ENCODE peak calls at places on chromosomes 3 and 15, in ten cellular contexts. Y, Z, O, C, M, P, U, K, N and D are unnamed samples.

GRCh38 chr15:101489633-101490407 is at the start of gene PCSK6:
- DNase-seq in Y (peak), Z (no peak), O (no peak), C (no peak), M (no peak), P (no peak), U (no peak), K (no peak), N (peak), D (no peak)

GRCh38 chr3:85433334-85433733 is 474.5 kb downstream of the CADM2 start:
- DNase-seq in Y (no peak), Z (no peak), O (no peak), C (no peak), M (no peak), P (no peak), U (no peak), K (no peak), N (no peak), D (no peak)

GRCh38 chr3:170863768-170864167 is 6.2 kb downstream of the RPL22L1 start:
- DNase-seq in Y (no peak), Z (no peak), O (no peak), C (no peak), M (no peak), P (no peak), U (no peak), K (no peak), N (no peak), D (no peak)

GRCh38 chr3:135895734-135896121 is 69.8 kb upstream of the PPP2R3A start:
- DNase-seq in Y (no peak), Z (no peak), O (peak), C (peak), M (no peak), P (no peak), U (no peak), K (no peak), N (no peak), D (peak)

GRCh38 chr3:15926866-15927265 is 129.1 kb upstream of the ANKRD28 start:
- DNase-seq in Y (no peak), Z (no peak), O (no peak), C (peak), M (no peak), P (no peak), U (no peak), K (no peak), N (no peak), D (no peak)

GRCh38 chr15:52558196-52558595 is 10.6 kb downstream of the ARPP19 start:
- DNase-seq in Y (no peak), Z (no peak), O (peak), C (peak), M (no peak), P (peak), U (peak), K (no peak), N (no peak), D (no peak)

GRCh38 chr3:174253221-174253620 is 605.9 kb upstream of the NAALADL2 start:
- DNase-seq in Y (no peak), Z (no peak), O (no peak), C (no peak), M (no peak), P (no peak), U (no peak), K (no peak), N (no peak), D (no peak)

GRCh38 chr3:50248387-50248786 is 12.4 kb downstream of the GNAI2 start:
- DNase-seq in Y (no peak), Z (no peak), O (no peak), C (no peak), M (no peak), P (no peak), U (no peak), K (no peak), N (no peak), D (no peak)

GRCh38 chr15:98853161-98853560 is 154.4 kb downstream of the PGPEP1L start:
- DNase-seq in Y (peak), Z (peak), O (peak), C (peak), M (peak), P (peak), U (no peak), K (peak), N (peak), D (peak)

GRCh38 chr3:193879864-193880242 is 256.1 kb upstream of the HES1 start:
- DNase-seq in Y (no peak), Z (no peak), O (no peak), C (no peak), M (no peak), P (no peak), U (no peak), K (no peak), N (no peak), D (no peak)

GRCh38 chr15:67720556-67721175 is 104.6 kb upstream of the SKOR1 start:
- DNase-seq in Y (no peak), Z (peak), O (no peak), C (no peak), M (no peak), P (no peak), U (peak), K (no peak), N (no peak), D (no peak)

GRCh38 chr3:189192725-189193124 is 21.0 kb downstream of the TPRG1 start:
- DNase-seq in Y (no peak), Z (no peak), O (no peak), C (no peak), M (no peak), P (no peak), U (no peak), K (no peak), N (no peak), D (no peak)

GRCh38 chr3:67349551-67350174 is 304.7 kb downstream of the SUCLG2 start:
- DNase-seq in Y (no peak), Z (no peak), O (no peak), C (no peak), M (no peak), P (no peak), U (peak), K (no peak), N (no peak), D (no peak)

GRCh38 chr3:140244893-140245292 is 309.9 kb downstream of the CLSTN2 start:
- DNase-seq in Y (no peak), Z (no peak), O (no peak), C (peak), M (no peak), P (no peak), U (peak), K (no peak), N (no peak), D (no peak)

GRCh38 chr15:74782596-74783071 is 754 bp downstream of the CSK start:
- DNase-seq in Y (no peak), Z (no peak), O (no peak), C (no peak), M (no peak), P (no peak), U (no peak), K (no peak), N (no peak), D (no peak)

GRCh38 chr3:36210840-36211655 is 169.3 kb upstream of the STAC start:
- DNase-seq in Y (no peak), Z (no peak), O (peak), C (peak), M (no peak), P (no peak), U (no peak), K (no peak), N (no peak), D (no peak)

GRCh38 chr3:169676925-169677537 is 13.5 kb upstream of the MECOM start:
- DNase-seq in Y (no peak), Z (no peak), O (no peak), C (no peak), M (no peak), P (no peak), U (no peak), K (no peak), N (no peak), D (no peak)

GRCh38 chr3:9347086-9347485 is 15.8 kb upstream of the THUMPD3 start:
- DNase-seq in Y (no peak), Z (no peak), O (peak), C (peak), M (no peak), P (no peak), U (no peak), K (no peak), N (no peak), D (no peak)

GRCh38 chr3:27501759-27502158 is 17.6 kb upstream of the SLC4A7 start:
- DNase-seq in Y (no peak), Z (no peak), O (no peak), C (no peak), M (no peak), P (no peak), U (no peak), K (no peak), N (no peak), D (no peak)

GRCh38 chr3:170178631-170179030 is 2.9 kb downstream of the PHC3 start:
- DNase-seq in Y (no peak), Z (peak), O (no peak), C (no peak), M (no peak), P (no peak), U (no peak), K (no peak), N (no peak), D (no peak)

GRCh38 chr15:85044251-85044853 is 62.7 kb downstream of the PDE8A start:
- DNase-seq in Y (peak), Z (peak), O (peak), C (peak), M (no peak), P (peak), U (peak), K (peak), N (peak), D (peak)

GRCh38 chr15:71443538-71443937 is 328.3 kb downstream of the THSD4 start:
- DNase-seq in Y (peak), Z (peak), O (peak), C (peak), M (peak), P (peak), U (no peak), K (peak), N (peak), D (no peak)

GRCh38 chr3:23455084-23455483 is 252.0 kb downstream of the UBE2E2 start:
- DNase-seq in Y (no peak), Z (no peak), O (peak), C (peak), M (no peak), P (peak), U (no peak), K (no peak), N (no peak), D (peak)

GRCh38 chr3:129605593-129606521 is 619 bp downstream of the PLXND1 start:
- DNase-seq in Y (peak), Z (peak), O (peak), C (peak), M (peak), P (no peak), U (no peak), K (peak), N (peak), D (no peak)

GRCh38 chr15:66760968-66761722 is 59.1 kb downstream of the SMAD6 start:
- DNase-seq in Y (no peak), Z (no peak), O (peak), C (no peak), M (no peak), P (no peak), U (no peak), K (no peak), N (no peak), D (no peak)

GRCh38 chr3:52315977-52316764 is at the start of gene DNAH1:
- DNase-seq in Y (peak), Z (no peak), O (no peak), C (no peak), M (no peak), P (no peak), U (no peak), K (no peak), N (no peak), D (no peak)

GRCh38 chr3:149384911-149385321 is 7.5 kb upstream of the TM4SF1 start:
- DNase-seq in Y (no peak), Z (no peak), O (peak), C (peak), M (no peak), P (no peak), U (peak), K (no peak), N (no peak), D (peak)

GRCh38 chr3:184300377-184300717 is 1.3 kb downstream of the PSMD2 start:
- DNase-seq in Y (no peak), Z (no peak), O (no peak), C (peak), M (no peak), P (no peak), U (no peak), K (no peak), N (no peak), D (no peak)

GRCh38 chr3:57017481-57017880 is 43.0 kb upstream of the SPATA12 start:
- DNase-seq in Y (no peak), Z (no peak), O (no peak), C (no peak), M (no peak), P (no peak), U (no peak), K (peak), N (peak), D (no peak)

GRCh38 chr3:57012847-57013246 is 47.6 kb upstream of the SPATA12 start:
- DNase-seq in Y (no peak), Z (no peak), O (no peak), C (no peak), M (no peak), P (no peak), U (no peak), K (no peak), N (no peak), D (no peak)

GRCh38 chr3:57018246-57018645 is 42.2 kb upstream of the SPATA12 start:
- DNase-seq in Y (no peak), Z (no peak), O (no peak), C (no peak), M (no peak), P (no peak), U (no peak), K (no peak), N (no peak), D (no peak)

GRCh38 chr3:57015350-57015729 is 45.1 kb upstream of the SPATA12 start:
- DNase-seq in Y (no peak), Z (no peak), O (no peak), C (no peak), M (no peak), P (no peak), U (no peak), K (no peak), N (no peak), D (no peak)

DNA sequence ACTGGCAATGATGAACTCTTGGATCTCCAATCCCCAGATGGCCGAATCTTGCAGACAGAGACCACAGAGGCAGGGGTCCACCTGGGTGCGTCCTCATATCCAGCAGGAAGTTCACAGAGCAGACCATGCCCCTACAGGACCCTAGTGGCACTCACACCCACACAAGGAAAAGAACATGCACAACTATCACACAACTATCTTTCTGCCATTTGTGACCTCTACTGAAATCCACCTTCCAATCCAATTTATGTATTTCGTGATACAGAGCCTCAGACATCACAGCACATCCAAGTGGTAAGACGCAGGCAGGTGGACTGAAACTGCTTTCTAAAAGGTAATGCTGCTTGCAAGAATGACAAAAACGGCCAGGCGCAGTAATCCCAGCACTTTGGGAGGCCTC is 44.6 kb upstream of the SPATA12 start:
- DNase-seq in Y (no peak), Z (no peak), O (no peak), C (no peak), M (no peak), P (no peak), U (no peak), K (no peak), N (no peak), D (no peak)
- TF ChIP-seq CTCF in Y (no peak), Z (no peak), O (no peak), C (no peak), M (no peak), P (no peak), U (no peak), K (no peak), N (no peak), D (no peak)

GRCh38 chr3:99119312-99119810 is 217.9 kb upstream of the DCBLD2 start:
- DNase-seq in Y (no peak), Z (no peak), O (no peak), C (peak), M (no peak), P (no peak), U (no peak), K (no peak), N (no peak), D (no peak)

GRCh38 chr3:99118381-99118780 is 216.9 kb upstream of the DCBLD2 start:
- DNase-seq in Y (no peak), Z (no peak), O (no peak), C (peak), M (no peak), P (no peak), U (no peak), K (no peak), N (no peak), D (no peak)

GRCh38 chr3:99111235-99111634 is 209.7 kb upstream of the DCBLD2 start:
- DNase-seq in Y (no peak), Z (no peak), O (no peak), C (no peak), M (no peak), P (no peak), U (no peak), K (no peak), N (no peak), D (no peak)

GRCh38 chr3:99114565-99115291 is 213.2 kb upstream of the DCBLD2 start:
- DNase-seq in Y (peak), Z (no peak), O (peak), C (peak), M (no peak), P (peak), U (no peak), K (no peak), N (no peak), D (no peak)
- TF ChIP-seq CTCF in Y (peak), Z (no peak), O (peak), C (peak), M (no peak), P (peak), U (peak), K (peak), N (no peak), D (peak)

GRCh38 chr3:21894459-21895083 is 143.6 kb upstream of the ZNF385D start:
- DNase-seq in Y (peak), Z (peak), O (peak), C (peak), M (no peak), P (no peak), U (no peak), K (no peak), N (no peak), D (no peak)
- TF ChIP-seq CTCF in Y (peak), Z (no peak), O (peak), C (peak), M (peak), P (peak), U (peak), K (peak), N (peak), D (peak)

DNA sequence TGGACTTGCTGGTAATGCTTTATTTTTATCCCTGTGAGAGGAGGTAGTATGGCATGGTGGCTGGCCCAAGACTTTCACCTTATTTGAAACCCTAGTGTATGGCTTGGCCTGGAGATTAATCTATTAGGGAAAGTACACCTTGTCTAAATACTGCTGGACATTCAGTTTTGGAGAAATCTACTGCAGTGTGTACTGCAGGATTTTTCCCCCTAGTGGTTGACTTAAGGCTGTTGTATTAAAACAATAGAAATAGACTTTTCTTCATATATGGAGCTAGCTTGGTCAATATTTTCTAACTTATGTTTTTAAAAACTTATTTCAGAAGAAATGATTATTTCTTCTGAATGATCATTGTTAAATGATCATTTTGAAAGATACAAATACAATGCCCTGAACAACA is 13.9 kb upstream of the SLITRK3 start:
- DNase-seq in Y (no peak), Z (no peak), O (no peak), C (no peak), M (no peak), P (no peak), U (no peak), K (no peak), N (no peak), D (no peak)
- TF ChIP-seq CTCF in Y (peak), Z (no peak), O (peak), C (peak), M (peak), P (no peak), U (peak), K (no peak), N (peak), D (peak)

DNA sequence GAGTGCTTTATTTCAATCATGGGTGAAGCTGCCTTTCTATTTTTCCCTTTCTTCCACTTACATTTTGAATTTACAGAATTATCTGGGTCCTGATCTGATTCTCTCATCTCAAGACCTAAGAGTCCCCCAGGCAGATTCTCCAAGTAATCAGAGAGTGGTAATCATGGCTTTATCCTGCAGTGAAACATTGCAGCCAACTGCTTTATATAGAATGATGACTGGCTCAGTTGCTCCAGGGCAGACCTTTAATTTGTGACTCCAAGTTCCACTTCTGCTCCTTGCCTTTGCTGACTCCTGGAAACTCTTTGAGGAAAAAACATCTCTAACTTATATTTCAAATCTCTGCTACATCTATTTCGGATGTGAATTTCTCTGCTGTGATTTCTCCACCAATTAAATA is 25.5 kb upstream of the NPTN start:
- DNase-seq in Y (no peak), Z (no peak), O (no peak), C (no peak), M (no peak), P (no peak), U (no peak), K (no peak), N (no peak), D (no peak)
- TF ChIP-seq CTCF in Y (no peak), Z (no peak), O (no peak), C (no peak), M (no peak), P (no peak), U (no peak), K (no peak), N (no peak), D (no peak)

DNA sequence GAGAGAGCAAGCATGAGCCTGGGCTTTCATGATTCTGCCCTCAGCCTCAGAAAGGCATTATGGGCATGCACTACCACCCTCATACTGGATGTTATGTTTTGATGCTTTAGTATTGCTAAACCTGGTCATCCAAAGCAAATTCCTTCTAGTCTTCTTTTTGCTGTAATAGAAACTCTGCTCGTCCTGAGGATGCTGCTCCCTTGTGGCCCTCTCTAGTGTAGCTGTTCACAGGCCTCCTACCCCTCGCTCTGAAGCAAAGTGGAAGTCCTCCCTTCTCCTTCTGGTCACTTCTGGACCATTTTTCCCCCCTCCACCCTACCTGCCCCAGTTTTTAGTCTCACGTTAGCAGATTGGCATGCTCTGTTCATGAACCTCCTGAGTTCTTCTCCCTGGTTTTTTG is 22.9 kb upstream of the CCNL1 start:
- DNase-seq in Y (no peak), Z (no peak), O (no peak), C (no peak), M (no peak), P (no peak), U (no peak), K (no peak), N (no peak), D (no peak)
- TF ChIP-seq CTCF in Y (no peak), Z (no peak), O (no peak), C (no peak), M (no peak), P (peak), U (no peak), K (no peak), N (no peak), D (peak)

GRCh38 chr3:196323723-196324122 is 5.7 kb upstream of the DYNLT2B start:
- DNase-seq in Y (peak), Z (no peak), O (peak), C (peak), M (no peak), P (no peak), U (no peak), K (no peak), N (no peak), D (no peak)
- TF ChIP-seq CTCF in Y (peak), Z (no peak), O (peak), C (peak), M (no peak), P (peak), U (no peak), K (no peak), N (no peak), D (peak)

DNA sequence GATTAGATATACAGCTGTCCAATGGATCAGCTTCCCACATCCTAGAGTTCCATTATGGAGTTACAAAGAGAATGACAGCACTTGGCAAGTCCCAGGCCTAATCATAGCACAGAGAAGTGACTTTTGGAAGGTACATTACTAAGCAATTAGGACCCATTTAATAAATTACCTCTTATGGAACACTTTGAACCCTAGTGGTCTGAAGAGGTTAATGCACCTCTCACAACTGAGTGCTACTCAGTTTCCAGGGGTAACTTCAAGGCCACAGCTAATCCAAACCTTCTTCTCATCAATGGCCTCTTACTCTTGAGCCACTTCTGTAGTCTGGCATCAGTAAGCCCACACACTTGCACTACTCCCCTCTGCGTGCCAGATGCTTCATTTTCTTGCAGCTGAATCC is 34.9 kb upstream of the MEIS2 start:
- DNase-seq in Y (peak), Z (no peak), O (no peak), C (no peak), M (no peak), P (peak), U (no peak), K (no peak), N (no peak), D (no peak)
- TF ChIP-seq CTCF in Y (peak), Z (peak), O (peak), C (peak), M (peak), P (peak), U (peak), K (no peak), N (no peak), D (peak)

GRCh38 chr15:90191795-90192494 is 9.2 kb upstream of the SEMA4B start:
- DNase-seq in Y (no peak), Z (peak), O (no peak), C (peak), M (no peak), P (no peak), U (peak), K (peak), N (peak), D (no peak)
- TF ChIP-seq CTCF in Y (no peak), Z (no peak), O (no peak), C (no peak), M (no peak), P (no peak), U (no peak), K (no peak), N (no peak), D (no peak)